ENCODE peak calls at places on chromosomes 7 and 10, in nine cellular contexts. W, M, K, T, U, F, E, R and B are unnamed samples.

GRCh38 chr10:89940076-89940475 is 238.7 kb downstream of the KIF20B start:
- DNase-seq in F (no peak), K (no peak), R (no peak), E (no peak), T (no peak), M (no peak), U (no peak), W (no peak), B (no peak)

GRCh38 chr10:43407148-43407575 is 1.8 kb downstream of the HNRNPF start:
- DNase-seq in U (peak; percentile 85), T (peak; percentile 73), F (peak; percentile 51), M (peak; percentile 72), W (peak; percentile 71), R (peak; percentile 69), K (no peak), E (peak; percentile 39), B (peak; percentile 80)

GRCh38 chr7:66907731-66908130 is 13.3 kb upstream of the TMEM248 start:
- DNase-seq in W (no peak), M (no peak), T (no peak), E (no peak), R (no peak), K (no peak), U (no peak), F (no peak), B (no peak)

GRCh38 chr10:8092428-8092827 is 37.9 kb downstream of the GATA3 start:
- DNase-seq in R (no peak), E (no peak), M (no peak), F (peak; percentile 36), U (no peak), T (no peak), W (no peak), K (no peak), B (no peak)

GRCh38 chr7:30728591-30729100 is 23.3 kb upstream of the INMT start:
- DNase-seq in W (no peak), F (no peak), T (no peak), E (no peak), R (no peak), U (no peak), M (no peak), K (no peak), B (no peak)

GRCh38 chr7:5414876-5415275 is 8.8 kb downstream of the TNRC18 start:
- DNase-seq in R (no peak), M (no peak), K (no peak), W (peak; percentile 29), F (no peak), U (no peak), E (peak; percentile 40), T (no peak), B (no peak)

GRCh38 chr7:88219781-88220747 is at the start of gene SRI:
- DNase-seq in W (peak; percentile 92), M (peak; percentile 99), U (peak; percentile 96), K (peak; percentile 61), F (peak; percentile 78), R (peak; percentile 90), E (peak; percentile 88), T (peak; percentile 87), B (peak; percentile 93)

GRCh38 chr7:117062300-117062699 is 109.0 kb downstream of the ST7 start:
- DNase-seq in T (no peak), U (no peak), E (no peak), W (no peak), M (no peak), F (peak; percentile 47), R (no peak), K (no peak), B (no peak)

GRCh38 chr10:126872768-126873167 is 32.5 kb upstream of the DOCK1 start:
- DNase-seq in F (no peak), R (no peak), M (no peak), K (no peak), W (peak; percentile 31), E (peak; percentile 25), U (peak; percentile 16), T (no peak), B (no peak)

GRCh38 chr7:122651451-122651850 is 47.5 kb downstream of the RNF133 start:
- DNase-seq in E (no peak), U (no peak), T (no peak), M (no peak), W (no peak), F (no peak), R (no peak), K (no peak), B (no peak)

GRCh38 chr7:47938574-47939165 is 9.6 kb downstream of the PKD1L1 start:
- DNase-seq in K (no peak), U (no peak), W (no peak), M (no peak), T (peak; percentile 71), F (peak; percentile 44), R (no peak), E (no peak), B (no peak)

GRCh38 chr10:103153765-103154197 is 39.3 kb downstream of the NT5C2 start:
- DNase-seq in M (no peak), E (peak; percentile 9), K (no peak), R (no peak), W (peak; percentile 10), F (peak; percentile 31), T (no peak), U (peak; percentile 64), B (no peak)

GRCh38 chr10:69492091-69492745 is 41.0 kb downstream of the TSPAN15 start:
- DNase-seq in T (no peak), F (no peak), U (no peak), M (no peak), E (no peak), W (no peak), K (no peak), R (no peak), B (no peak)

GRCh38 chr7:156475179-156475578 is 165.4 kb upstream of the RNF32 start:
- DNase-seq in R (no peak), F (no peak), M (no peak), K (no peak), E (no peak), T (no peak), W (no peak), U (no peak), B (no peak)

GRCh38 chr10:76869931-76870330 is 767.7 kb downstream of the KCNMA1 start:
- DNase-seq in T (no peak), M (no peak), R (no peak), W (no peak), F (no peak), E (no peak), K (no peak), U (no peak), B (no peak)

GRCh38 chr7:1770331-1770730 is 100.3 kb downstream of the ELFN1 start:
- DNase-seq in T (no peak), U (no peak), F (no peak), K (no peak), W (no peak), M (no peak), E (no peak), R (no peak), B (no peak)
- TF ChIP-seq EZH2phosphoT487 in T (no peak), U (no peak), F (no peak), K (no peak), W (no peak), M (no peak), E (no peak), R (no peak), B (no peak)

DNA sequence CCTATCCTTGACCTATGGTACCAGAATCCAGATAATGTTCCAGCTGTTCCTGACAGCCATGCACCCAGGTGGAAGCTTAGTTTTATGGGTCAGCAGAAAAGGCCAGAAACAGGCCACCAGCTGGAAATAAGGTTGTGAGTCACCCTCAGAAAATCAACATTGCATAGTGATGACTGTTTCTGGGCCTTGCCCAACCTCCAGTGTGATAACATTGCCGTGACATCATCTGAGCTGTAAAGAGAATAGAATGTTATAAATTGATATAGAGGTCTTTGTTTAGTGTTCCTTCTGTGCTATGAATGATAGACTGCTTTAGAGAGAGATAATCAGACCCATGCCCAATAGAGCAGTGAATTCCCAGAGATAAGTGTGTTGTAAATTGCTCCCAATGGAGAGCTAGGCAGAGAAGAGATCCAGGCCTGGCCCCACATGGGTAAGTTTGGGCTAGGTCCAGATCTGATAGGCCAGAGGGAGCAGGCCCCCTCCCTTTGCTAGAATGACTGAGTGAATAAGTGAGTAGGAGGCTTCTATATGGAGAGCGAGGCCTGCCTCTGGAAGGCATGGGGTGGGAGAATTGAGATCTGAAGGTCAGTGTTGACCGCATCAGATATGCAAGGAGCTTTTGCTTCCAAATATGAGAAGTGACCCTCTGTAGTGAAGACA is 14.2 kb upstream of the HPS1 start:
- DNase-seq in F (peak; percentile 93), R (no peak), K (peak; percentile 75), T (no peak), U (peak; percentile 94), W (no peak), E (no peak), M (peak; percentile 83), B (peak; percentile 92)
- TF ChIP-seq EZH2phosphoT487 in F (no peak), R (no peak), K (no peak), T (no peak), U (no peak), W (no peak), E (no peak), M (no peak), B (no peak)

GRCh38 chr10:60312818-60313588 is 76.7 kb downstream of the ANK3 start:
- DNase-seq in K (peak; percentile 26), T (no peak), U (peak; percentile 72), R (no peak), F (peak; percentile 96), W (no peak), M (no peak), E (no peak), B (no peak)
- TF ChIP-seq EZH2phosphoT487 in K (no peak), T (no peak), U (no peak), R (no peak), F (no peak), W (no peak), M (no peak), E (no peak), B (no peak)

GRCh38 chr7:140926021-140926812 is 1.5 kb upstream of the BRAF start:
- DNase-seq in W (no peak), R (no peak), U (no peak), E (no peak), K (no peak), M (no peak), T (no peak), F (no peak), B (no peak)

GRCh38 chr7:140928491-140929309 is 4.0 kb upstream of the BRAF start:
- DNase-seq in R (no peak), E (no peak), F (peak; percentile 72), U (no peak), K (no peak), T (no peak), M (peak; percentile 70), W (no peak), B (no peak)

GRCh38 chr7:140924019-140924820 is 509 bp downstream of the BRAF start:
- DNase-seq in U (peak; percentile 80), R (peak; percentile 85), W (peak; percentile 90), M (peak; percentile 94), K (peak; percentile 32), T (peak; percentile 80), E (peak; percentile 92), F (peak; percentile 35), B (peak; percentile 88)

GRCh38 chr7:140924821-140925421 is at the start of gene BRAF:
- DNase-seq in F (peak; percentile 85), R (peak; percentile 93), U (peak; percentile 93), E (peak; percentile 92), W (peak; percentile 96), T (peak; percentile 88), M (peak; percentile 96), K (peak; percentile 80), B (peak; percentile 95)

DNA sequence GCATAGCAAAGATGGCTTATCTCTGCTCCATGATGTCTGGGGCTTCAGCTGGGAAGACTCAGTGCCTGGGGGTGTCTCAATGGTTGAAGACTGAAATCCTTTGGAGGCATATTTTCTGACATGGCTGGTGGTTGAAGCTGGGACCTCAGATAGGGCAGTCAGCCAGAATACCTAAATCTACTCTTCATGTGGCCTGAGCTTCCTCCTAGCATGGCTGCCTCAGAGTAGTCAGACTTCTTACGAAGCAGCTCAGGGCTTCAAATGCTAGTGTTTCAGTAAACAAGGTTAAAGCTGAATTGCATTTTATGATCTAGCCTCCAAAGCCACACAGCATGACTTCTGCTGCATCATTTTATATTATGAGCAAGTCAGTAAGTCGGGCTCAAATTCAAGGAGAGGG is 2.6 kb upstream of the BRAF start:
- DNase-seq in E (no peak), R (no peak), K (no peak), T (no peak), W (no peak), M (no peak), U (no peak), F (no peak), B (no peak)
- TF ChIP-seq EZH2phosphoT487 in E (no peak), R (no peak), K (no peak), T (no peak), W (no peak), M (no peak), U (no peak), F (no peak), B (no peak)